ENCODE peak calls at places on chromosome 12, in eight cellular contexts. Q is fibroblast of lung; V is ovary; Y is ascending aorta; T is GM12878; P is BE2C; A is adrenal gland; R is CD8-positive, alpha-beta T cell. M is an unnamed sample.

GRCh38 chr12:9115731-9116689 is at the start of gene A2M:
- DNase-seq in Q (peak; percentile 71), V (no peak), Y (peak; percentile 81), T (no peak), P (no peak), A (no peak), R (no peak), M (no peak)

GRCh38 chr12:22974865-22975264 is 349.9 kb downstream of the ETNK1 start:
- DNase-seq in Q (peak; percentile 94), V (no peak), Y (no peak), T (no peak), P (no peak), A (no peak), R (no peak), M (no peak)

GRCh38 chr12:87809916-87810315 is 219.3 kb downstream of the C12orf50 start:
- DNase-seq in Q (peak; percentile 77), V (no peak), Y (no peak), T (no peak), P (no peak), A (no peak), R (no peak), M (no peak)

GRCh38 chr12:124829708-124830304 is 33.9 kb downstream of the SCARB1 start:
- DNase-seq in Q (no peak), V (no peak), Y (no peak), T (no peak), P (no peak), A (no peak), R (no peak), M (no peak)

GRCh38 chr12:94209240-94209639 is 60.9 kb downstream of the PLXNC1 start:
- DNase-seq in Q (no peak), V (no peak), Y (no peak), T (no peak), P (no peak), A (no peak), R (no peak), M (no peak)

GRCh38 chr12:13173537-13173936 is 23.0 kb upstream of the EMP1 start:
- DNase-seq in Q (peak; percentile 89), V (no peak), Y (peak; percentile 87), T (peak; percentile 80), P (no peak), A (no peak), R (no peak), M (peak; percentile 41)

GRCh38 chr12:109571773-109572505 is 1.4 kb downstream of the MMAB start:
- DNase-seq in Q (no peak), V (no peak), Y (no peak), T (no peak), P (no peak), A (no peak), R (no peak), M (no peak)

GRCh38 chr12:64625243-64626077 is 15.2 kb downstream of the RASSF3 start:
- DNase-seq in Q (peak; percentile 90), V (peak; percentile 54), Y (peak; percentile 87), T (peak; percentile 78), P (peak; percentile 45), A (no peak), R (no peak), M (peak; percentile 54)

GRCh38 chr12:81162725-81163124 is 84.8 kb downstream of the ACSS3 start:
- DNase-seq in Q (no peak), V (no peak), Y (no peak), T (no peak), P (no peak), A (no peak), R (no peak), M (no peak)

GRCh38 chr12:41531147-41531829 is 343.2 kb downstream of the PDZRN4 start:
- DNase-seq in Q (peak; percentile 32), V (peak; percentile 11), Y (no peak), T (no peak), P (no peak), A (no peak), R (no peak), M (peak; percentile 48)

GRCh38 chr12:96670334-96670899 is 181.0 kb downstream of the CFAP54 start:
- DNase-seq in Q (no peak), V (no peak), Y (no peak), T (no peak), P (no peak), A (no peak), R (no peak), M (no peak)

GRCh38 chr12:7395950-7396349 is 48.0 kb downstream of the CD163L1 start:
- DNase-seq in Q (no peak), V (no peak), Y (no peak), T (no peak), P (no peak), A (no peak), R (no peak), M (no peak)

GRCh38 chr12:6295187-6295811 is 15.2 kb upstream of the PLEKHG6 start:
- DNase-seq in Q (peak; percentile 74), V (no peak), Y (no peak), T (no peak), P (no peak), A (no peak), R (no peak), M (peak; percentile 83)

GRCh38 chr12:32671930-32672785 is 6.9 kb upstream of the DNM1L start:
- DNase-seq in Q (peak; percentile 87), V (peak; percentile 34), Y (no peak), T (no peak), P (peak; percentile 65), A (peak; percentile 32), R (no peak), M (peak; percentile 36)

DNA sequence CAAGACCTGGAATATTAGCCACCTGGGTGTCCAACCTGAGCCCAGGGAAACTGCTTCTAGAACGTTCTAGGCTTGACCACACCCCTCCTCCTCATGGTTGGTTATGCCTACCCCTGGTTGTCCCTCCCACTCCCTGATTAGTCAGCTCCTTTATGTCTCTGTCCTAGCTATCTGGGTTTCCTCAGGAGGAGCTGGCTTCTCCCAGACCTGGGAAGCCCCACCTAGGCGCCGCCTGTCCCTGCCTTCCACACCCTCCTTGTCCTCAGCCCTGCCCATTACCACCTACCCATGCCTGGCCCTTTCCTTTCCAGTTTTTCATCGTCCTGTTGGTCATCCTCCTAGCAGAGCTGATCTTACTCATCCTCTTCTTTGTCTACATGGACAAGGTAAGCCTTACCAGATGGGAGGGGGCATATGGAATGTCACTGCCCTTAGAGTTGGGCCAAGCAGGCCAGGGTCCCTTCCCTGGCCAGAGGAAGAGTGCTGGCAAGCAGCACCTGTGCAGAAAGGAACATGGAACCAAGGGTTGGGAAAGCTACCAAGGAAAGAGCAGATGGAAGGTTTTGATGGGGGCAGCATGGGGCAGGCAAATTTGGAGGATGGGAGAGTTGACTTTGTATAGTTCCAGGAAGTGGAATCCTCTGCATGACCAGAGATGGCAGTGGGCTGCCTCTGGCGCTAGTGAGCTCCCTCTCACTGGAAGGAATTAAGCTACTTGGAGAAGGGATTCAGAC is 201.7 kb downstream of the TSPAN9 start:
- DNase-seq in Q (no peak), V (no peak), Y (no peak), T (no peak), P (no peak), A (no peak), R (no peak), M (no peak)
- H3K4me1 ChIP-seq in Q (no peaks in the 10 kb centered on the region), V (peaks cover 6% of the 10 kb centered on the region), Y (no peaks in the 10 kb centered on the region), T (no peaks in the 10 kb centered on the region), P (peaks cover 17% of the 10 kb centered on the region), A (no peaks in the 10 kb centered on the region), R (no peaks in the 10 kb centered on the region), M (peaks cover 4% of the 10 kb centered on the region)

DNA sequence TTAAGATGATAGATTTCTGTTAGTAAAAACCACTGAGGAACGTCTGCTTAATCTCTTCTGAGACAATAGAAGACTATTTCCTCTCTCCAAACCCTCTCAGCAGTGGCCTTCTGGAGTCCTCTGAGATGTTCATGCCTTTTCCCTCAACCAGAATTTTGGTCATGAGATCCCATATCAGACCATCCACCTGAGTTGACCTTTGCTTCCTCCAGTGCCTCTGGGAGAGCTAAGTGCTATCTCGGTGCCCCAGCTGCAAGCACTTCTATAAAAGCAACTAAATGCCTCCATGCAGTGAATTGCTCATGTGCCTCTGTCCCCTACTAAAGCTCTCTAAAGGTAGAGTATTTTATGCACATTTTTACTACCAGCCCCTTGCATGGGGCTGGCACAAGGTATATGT is 172.8 kb upstream of the BCL2L14 start:
- DNase-seq in Q (no peak), V (no peak), Y (no peak), T (no peak), P (no peak), A (no peak), R (no peak), M (no peak)
- H3K4me1 ChIP-seq in Q (no peaks in the 10 kb centered on the region), V (no peaks in the 10 kb centered on the region), Y (no peaks in the 10 kb centered on the region), T (peaks cover 32% of the 10 kb centered on the region), P (peaks cover 6% of the 10 kb centered on the region), A (peaks cover 14% of the 10 kb centered on the region), R (peaks cover 4% of the 10 kb centered on the region), M (no peaks in the 10 kb centered on the region)

GRCh38 chr12:21771311-21771710 is 3.2 kb downstream of the KCNJ8 start:
- DNase-seq in Q (no peak), V (no peak), Y (no peak), T (no peak), P (no peak), A (no peak), R (no peak), M (no peak)
- H3K4me1 ChIP-seq in Q (peaks cover 16% of the 10 kb centered on the region), V (no peaks in the 10 kb centered on the region), Y (no peaks in the 10 kb centered on the region), T (no peaks in the 10 kb centered on the region), P (peaks cover 4% of the 10 kb centered on the region), A (peaks cover 26% of the 10 kb centered on the region), R (peaks cover 6% of the 10 kb centered on the region), M (no peaks in the 10 kb centered on the region)

GRCh38 chr12:50572275-50572674 is 67.5 kb downstream of the DIP2B start:
- DNase-seq in Q (peak; percentile 94), V (no peak), Y (no peak), T (no peak), P (no peak), A (no peak), R (no peak), M (no peak)

GRCh38 chr12:50572760-50573159 is 68.0 kb downstream of the DIP2B start:
- DNase-seq in Q (no peak), V (no peak), Y (no peak), T (no peak), P (no peak), A (no peak), R (no peak), M (no peak)

GRCh38 chr12:50573271-50573670 is 68.5 kb downstream of the DIP2B start:
- DNase-seq in Q (no peak), V (no peak), Y (no peak), T (no peak), P (no peak), A (no peak), R (no peak), M (no peak)

GRCh38 chr12:50569876-50570275 is 65.1 kb downstream of the DIP2B start:
- DNase-seq in Q (no peak), V (no peak), Y (no peak), T (no peak), P (no peak), A (no peak), R (no peak), M (no peak)

DNA sequence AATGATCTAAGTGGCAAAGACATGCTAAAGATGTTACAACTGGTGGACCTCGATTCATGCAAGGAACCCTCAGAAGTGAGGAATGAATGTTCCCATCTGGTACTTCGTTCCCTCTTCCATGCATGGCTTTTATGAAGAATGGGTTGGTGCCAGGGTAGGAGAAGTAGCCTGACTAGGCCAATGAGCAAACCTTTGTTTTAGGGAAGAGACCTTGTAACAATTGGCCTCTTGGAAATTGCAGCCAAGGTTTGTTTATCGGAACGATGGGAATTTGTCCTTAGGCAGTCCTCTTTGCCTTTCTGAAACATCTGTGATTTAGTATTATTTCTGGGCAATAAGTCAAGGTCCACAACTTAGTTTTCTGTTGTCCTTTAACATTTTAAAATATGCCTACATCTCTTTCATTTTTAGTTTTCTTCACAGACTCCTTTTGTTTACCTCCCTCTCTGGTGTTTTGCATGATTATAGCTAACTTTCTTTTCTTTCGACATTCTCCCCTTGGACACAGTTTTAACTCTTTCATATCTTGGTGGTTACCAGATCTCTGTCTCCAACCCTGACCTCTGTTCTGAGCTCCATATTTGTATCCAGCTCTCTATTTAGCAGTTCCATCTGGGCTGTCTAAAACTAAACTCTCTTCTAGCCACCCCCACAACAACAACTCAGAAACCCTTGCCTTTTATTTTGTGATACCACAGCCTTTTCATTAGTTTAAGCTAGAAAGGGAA is 70.0 kb downstream of the DIP2B start:
- DNase-seq in Q (peak; percentile 79), V (no peak), Y (no peak), T (no peak), P (no peak), A (no peak), R (no peak), M (no peak)
- H3K4me1 ChIP-seq in Q (peaks cover 23% of the 10 kb centered on the region), V (peaks cover 23% of the 10 kb centered on the region), Y (no peaks in the 10 kb centered on the region), T (peaks cover 23% of the 10 kb centered on the region), P (peaks cover 21% of the 10 kb centered on the region), A (peaks cover 62% of the 10 kb centered on the region), R (no peaks in the 10 kb centered on the region), M (peaks cover 15% of the 10 kb centered on the region)

M was measured in transverse colon.